ENCODE peak calls at places on chromosome 5, in six cellular contexts. Z, F, I, A, B and L are unnamed samples.

GRCh38 chr5:167573274-167574127 is 717.9 kb upstream of the WWC1 start:
- DNase-seq in F (peak; percentile 60), Z (no peak), A (no peak), I (no peak), B (no peak), L (no peak)

GRCh38 chr5:150918613-150919012 is 13.8 kb upstream of the ZNF300 start:
- DNase-seq in A (no peak), I (no peak), F (no peak), B (no peak), Z (no peak), L (no peak)

GRCh38 chr5:68245325-68245724 is 29.8 kb downstream of the PIK3R1 start:
- DNase-seq in A (no peak), Z (no peak), B (no peak), F (no peak), I (no peak), L (no peak)

GRCh38 chr5:149205625-149206523 is 64.6 kb downstream of the ABLIM3 start:
- DNase-seq in B (no peak), Z (no peak), F (peak; percentile 26), A (no peak), I (no peak), L (no peak)

GRCh38 chr5:116492016-116492623 is 82.5 kb downstream of the SEMA6A start:
- DNase-seq in F (no peak), Z (no peak), I (no peak), A (peak; percentile 26), B (no peak), L (no peak)

GRCh38 chr5:80654054-80654390 is 430 bp upstream of the MSH3 start:
- DNase-seq in A (peak; percentile 20), I (no peak), F (no peak), Z (peak; percentile 41), B (peak; percentile 13), L (peak; percentile 25)

GRCh38 chr5:7878381-7878873 is 9.5 kb downstream of the MTRR start:
- DNase-seq in F (no peak), Z (no peak), A (peak; percentile 41), B (peak; percentile 16), I (peak; percentile 66), L (no peak)

GRCh38 chr5:130727834-130728233 is 437.2 kb downstream of the HINT1 start:
- DNase-seq in A (no peak), Z (no peak), I (no peak), F (no peak), B (no peak), L (no peak)

GRCh38 chr5:30540150-30540549 is 653.3 kb upstream of the CDH6 start:
- DNase-seq in Z (no peak), I (no peak), A (no peak), B (no peak), F (no peak), L (no peak)

GRCh38 chr5:33701251-33701650 is 190.5 kb downstream of the ADAMTS12 start:
- DNase-seq in A (no peak), I (no peak), F (no peak), B (no peak), Z (no peak), L (no peak)

GRCh38 chr5:181086410-181087229 is 44.3 kb downstream of the OR2V1 start:
- DNase-seq in B (no peak), A (peak; percentile 9), I (no peak), F (no peak), Z (no peak), L (no peak)

GRCh38 chr5:98938459-98938858 is 9.7 kb upstream of the CHD1 start:
- DNase-seq in I (no peak), Z (no peak), A (peak; percentile 67), B (no peak), F (no peak), L (no peak)

GRCh38 chr5:102865510-102866314 is 110.6 kb downstream of the PAM start:
- DNase-seq in F (peak; percentile 78), B (peak; percentile 17), A (no peak), Z (no peak), I (peak; percentile 9), L (peak; percentile 30)

GRCh38 chr5:72070519-72070918 is 36.8 kb upstream of the MAP1B start:
- DNase-seq in I (no peak), A (no peak), Z (no peak), F (no peak), B (no peak), L (no peak)

GRCh38 chr5:128536861-128537305 is 1.2 kb downstream of the FBN2 start:
- DNase-seq in F (peak; percentile 48), I (no peak), Z (no peak), A (no peak), B (no peak), L (no peak)

GRCh38 chr5:161201558-161201957 is 345.0 kb downstream of the GABRB2 start:
- DNase-seq in F (no peak), A (no peak), Z (no peak), B (no peak), I (no peak), L (no peak)

GRCh38 chr5:113804264-113804663 is 290.8 kb downstream of the YTHDC2 start:
- DNase-seq in Z (no peak), F (no peak), A (no peak), I (no peak), B (no peak), L (no peak)

GRCh38 chr5:50666261-50667078 is at the start of gene PARP8:
- DNase-seq in B (peak; percentile 34), F (peak; percentile 78), I (no peak), Z (no peak), A (no peak), L (peak; percentile 34)

GRCh38 chr5:106254784-106255183 is 1416.0 kb downstream of the EFNA5 start:
- DNase-seq in Z (no peak), A (no peak), F (no peak), B (no peak), I (no peak), L (no peak)

GRCh38 chr5:80318212-80318611 is 1.6 kb upstream of the SPZ1 start:
- DNase-seq in Z (no peak), A (no peak), F (no peak), B (no peak), I (no peak), L (no peak)

GRCh38 chr5:5422819-5423515 is 490 bp downstream of the ICE1 start:
- DNase-seq in I (no peak), F (no peak), A (no peak), Z (peak; percentile 60), B (no peak), L (no peak)

GRCh38 chr5:39197556-39197955 is 21.8 kb downstream of the FYB1 start:
- DNase-seq in F (no peak), Z (no peak), B (no peak), A (no peak), I (no peak), L (no peak)

GRCh38 chr5:172940242-172941066 is 18.8 kb upstream of the RPL26L1 start:
- DNase-seq in F (no peak), A (no peak), B (no peak), Z (no peak), I (no peak), L (no peak)

GRCh38 chr5:180161420-180162303 is 47.3 kb downstream of the RASGEF1C start:
- DNase-seq in A (peak; percentile 31), I (no peak), B (no peak), Z (no peak), F (no peak), L (no peak)

GRCh38 chr5:166962470-166962869 is 1329.0 kb upstream of the WWC1 start:
- DNase-seq in I (no peak), A (no peak), F (no peak), Z (no peak), B (no peak), L (no peak)

GRCh38 chr5:8729437-8729836 is 816.4 kb downstream of the SEMA5A start:
- DNase-seq in I (no peak), A (no peak), Z (no peak), F (no peak), B (no peak), L (no peak)

GRCh38 chr5:52632281-52632680 is 155.4 kb upstream of the ITGA1 start:
- DNase-seq in B (no peak), Z (no peak), F (no peak), A (no peak), I (no peak), L (no peak)

GRCh38 chr5:66616495-66617222 is 20.5 kb downstream of the MAST4 start:
- DNase-seq in Z (no peak), F (no peak), A (no peak), B (no peak), I (no peak), L (no peak)

GRCh38 chr5:130151239-130151638 is 247.0 kb downstream of the CHSY3 start:
- DNase-seq in Z (no peak), I (no peak), B (no peak), A (no peak), F (no peak), L (no peak)

GRCh38 chr5:115979628-115980041 is 17.4 kb downstream of the LVRN start:
- DNase-seq in Z (no peak), A (no peak), F (no peak), I (no peak), B (no peak), L (no peak)

DNA sequence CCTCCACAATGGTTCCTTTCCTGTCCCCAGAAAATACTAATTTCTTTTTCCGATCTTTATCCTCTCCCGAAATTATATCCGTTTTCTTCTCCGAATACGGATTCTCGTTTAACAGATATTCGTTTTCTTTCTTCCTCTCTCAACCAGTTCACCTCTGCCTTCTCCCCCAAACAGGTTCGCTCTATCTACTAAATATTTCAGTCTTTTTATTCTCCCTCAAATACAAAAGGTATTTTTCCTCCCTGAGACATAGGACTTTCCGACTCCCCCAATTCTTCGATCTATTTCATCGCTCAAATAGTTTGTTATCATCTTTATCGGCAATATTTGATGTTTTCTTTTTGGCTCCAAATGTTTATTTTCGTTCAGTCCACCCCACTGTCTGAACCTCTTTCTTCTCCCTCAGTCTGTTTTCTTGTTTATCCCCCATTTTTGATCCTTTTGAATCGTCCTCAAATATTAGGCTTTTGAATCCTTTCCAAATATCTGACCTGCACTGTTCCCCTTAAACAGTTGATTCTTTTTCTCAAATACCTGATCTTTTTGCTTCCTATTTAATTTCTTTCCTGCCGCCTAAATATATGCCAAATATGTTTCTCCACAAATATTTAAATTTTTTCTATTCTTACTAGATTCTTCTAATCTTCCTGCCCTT is 4.4 kb downstream of the PITX1 start:
- DNase-seq in A (no peak), Z (no peak), I (no peak), B (no peak), F (no peak), L (no peak)
- TF ChIP-seq POLR2AphosphoS5 in A (no peak), Z (no peak), I (no peak), B (no peak), F (no peak), L (no peak)

DNA sequence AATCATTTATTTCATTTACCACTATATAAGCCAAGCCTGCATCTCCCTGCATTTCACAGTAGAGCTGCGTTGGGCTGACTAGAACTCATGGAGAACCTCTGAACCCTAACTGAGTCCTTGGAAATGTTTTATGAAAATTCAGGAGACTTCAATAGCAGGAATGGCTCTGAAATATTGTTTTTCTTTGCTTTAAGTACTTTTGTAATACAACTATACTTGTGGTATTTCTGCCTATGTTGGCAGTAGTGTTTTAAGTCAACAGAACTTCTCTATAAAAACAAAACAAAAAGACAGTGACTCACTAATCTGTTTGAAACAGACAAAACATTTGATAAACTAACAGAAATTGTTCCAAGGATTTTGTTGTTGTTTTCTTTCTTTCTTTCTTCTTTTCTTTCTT is 489.2 kb upstream of the MEF2C start:
- DNase-seq in A (no peak), Z (no peak), F (no peak), I (no peak), B (no peak), L (no peak)
- TF ChIP-seq POLR2A in A (no peak), Z (no peak), F (no peak), I (no peak), B (no peak), L (no peak)

GRCh38 chr5:147180751-147181150 is 54.1 kb upstream of the STK32A start:
- DNase-seq in F (no peak), B (no peak), I (no peak), A (no peak), Z (no peak), L (no peak)
- TF ChIP-seq TAF1 in F (no peak), B (no peak), I (no peak), A (no peak), Z (no peak), L (no peak)

GRCh38 chr5:175347931-175348330 is 96.1 kb downstream of the DRD1 start:
- DNase-seq in I (no peak), A (no peak), B (no peak), F (no peak), Z (no peak), L (no peak)
- TF ChIP-seq POLR2AphosphoS5 in I (no peak), A (no peak), B (no peak), F (no peak), Z (no peak), L (no peak)